ENCODE peak calls at places on chromosomes 1 and 21, in six cellular contexts. D, K, F, P, C and G are unnamed samples.

GRCh38 chr21:34198232-34199120 is 125.1 kb downstream of the MRPS6 start:
- ATAC-seq in P (peak), F (no peak), D (no peak), C (no peak), K (peak), G (no peak)

GRCh38 chr1:207470927-207471326 is 16.8 kb downstream of the CR2 start:
- ATAC-seq in F (no peak), K (peak), D (no peak), P (peak), C (no peak), G (no peak)

GRCh38 chr1:13808729-13809131 is 108.7 kb downstream of the PRDM2 start:
- ATAC-seq in F (peak), P (no peak), D (no peak), K (no peak), C (peak), G (no peak)

GRCh38 chr1:40773748-40774265 is 9.8 kb upstream of the KCNQ4 start:
- ATAC-seq in F (no peak), P (peak), K (peak), D (no peak), C (no peak), G (no peak)

GRCh38 chr1:43286115-43286514 is 734 bp upstream of the C1orf210 start:
- ATAC-seq in K (no peak), F (no peak), C (no peak), P (no peak), D (peak), G (no peak)

GRCh38 chr1:102045752-102046151 is 49.0 kb upstream of the OLFM3 start:
- ATAC-seq in K (no peak), P (no peak), D (peak), C (no peak), F (no peak), G (no peak)

GRCh38 chr1:94000531-94001282 is 91.5 kb upstream of the GCLM start:
- ATAC-seq in P (peak), K (no peak), D (no peak), F (no peak), C (no peak), G (no peak)

GRCh38 chr1:47559944-47560695 is 122.3 kb downstream of the FOXD2 start:
- ATAC-seq in P (no peak), D (peak), C (no peak), K (no peak), F (no peak), G (no peak)

GRCh38 chr21:17118638-17119384 is 394.0 kb upstream of the CXADR start:
- ATAC-seq in F (peak), P (no peak), C (peak), D (no peak), K (no peak), G (no peak)

GRCh38 chr21:42675403-42675802 is 22.0 kb downstream of the PDE9A start:
- ATAC-seq in K (no peak), F (no peak), P (no peak), D (no peak), C (no peak), G (no peak)